ENCODE peak calls at places on chromosome 12, in five cellular contexts. W is AG10803, T is HT1080, D is AG08396, B is endothelial cell. J is an unnamed sample.

GRCh38 chr12:59808317-59808910 is 212.6 kb downstream of the SLC16A7 start:
- DNase-seq in W (peak; percentile 48), T (peak; percentile 8), D (peak; percentile 41), B (no peak), J (peak; percentile 36)

GRCh38 chr12:106780010-106780625 is 5.6 kb downstream of the RIC8B start:
- DNase-seq in D (no peak), B (no peak), W (no peak), T (peak; percentile 34), J (no peak)

GRCh38 chr12:42326466-42327226 is 679 bp downstream of the PPHLN1 start:
- DNase-seq in T (peak; percentile 33), D (peak; percentile 27), B (no peak), W (peak; percentile 51), J (peak; percentile 80)

GRCh38 chr12:56296207-56296785 is 3.8 kb downstream of the CS start:
- DNase-seq in T (no peak), D (no peak), B (no peak), W (no peak), J (no peak)

GRCh38 chr12:101785671-101786070 is 45.1 kb downstream of the GNPTAB start:
- DNase-seq in T (no peak), B (no peak), W (no peak), D (no peak), J (no peak)

GRCh38 chr12:28015165-28015564 is 42.6 kb upstream of the PTHLH start:
- DNase-seq in B (no peak), D (no peak), W (no peak), T (no peak), J (no peak)

GRCh38 chr12:62799126-62799736 is 135.7 kb downstream of the PPM1H start:
- DNase-seq in B (peak; percentile 80), D (peak; percentile 76), T (peak; percentile 70), W (peak; percentile 72), J (peak; percentile 69)

GRCh38 chr12:41917827-41918445 is 226.7 kb downstream of the GXYLT1 start:
- DNase-seq in D (no peak), T (no peak), W (no peak), B (no peak), J (no peak)

GRCh38 chr12:81797100-81797499 is 38.0 kb upstream of the PPFIA2 start:
- DNase-seq in B (no peak), W (no peak), T (no peak), D (peak; percentile 2), J (no peak)

J was measured in SJCRH30.